ENCODE peak calls at places on chromosomes 5 and 9, in ten cellular contexts. U is pancreas; X is GM12878; K is naive thymus-derived CD8-positive, alpha-beta T cell; W is activated naive CD4-positive, alpha-beta T cell treated with anti-CD3 and anti-CD28 coated beads, Interleukin-2, amount 50 U/mL, for 72 hours; R is RWPE2; D is gastroesophageal sphincter; E is Right ventricle myocardium superior; Y is right cardiac atrium; G is heart left ventricle. B is an unnamed sample.

GRCh38 chr5:77294212-77294611 is 83.7 kb downstream of the PDE8B start:
- ATAC-seq in K (no peak), Y (no peak), D (no peak), X (peak), W (no peak), U (no peak), R (no peak), G (no peak), E (no peak), B (no peak)

GRCh38 chr5:169474226-169474625 is 109.3 kb upstream of the SPDL1 start:
- ATAC-seq in D (no peak), G (no peak), R (no peak), W (no peak), K (no peak), U (no peak), Y (no peak), X (no peak), E (no peak), B (no peak)

GRCh38 chr9:137411670-137412380 is 11.1 kb downstream of the EXD3 start:
- ATAC-seq in D (peak), E (peak), Y (peak), U (peak), K (no peak), G (peak), R (peak), W (no peak), X (peak), B (peak)

GRCh38 chr9:127497656-127498290 is 46.5 kb downstream of the LRSAM1 start:
- ATAC-seq in G (no peak), W (no peak), X (no peak), R (no peak), K (no peak), U (no peak), E (no peak), Y (no peak), D (no peak), B (no peak)

GRCh38 chr5:96615223-96615622 is 47.0 kb upstream of the CAST start:
- ATAC-seq in G (peak), U (no peak), X (peak), Y (peak), K (no peak), R (no peak), E (peak), W (no peak), D (no peak), B (no peak)

GRCh38 chr5:139088024-139088423 is 110.1 kb downstream of the SIL1 start:
- ATAC-seq in U (no peak), W (peak), K (no peak), R (no peak), Y (no peak), E (no peak), G (no peak), D (no peak), X (no peak), B (peak)

GRCh38 chr5:145835839-145836222 is 689 bp upstream of the PRELID2 start:
- ATAC-seq in X (no peak), R (no peak), U (peak), Y (no peak), W (peak), K (no peak), G (peak), E (peak), D (no peak), B (peak)

GRCh38 chr9:35690447-35691324 is 961 bp upstream of the TPM2 start:
- ATAC-seq in K (peak), D (peak), W (peak), Y (peak), G (peak), E (peak), U (peak), X (peak), R (peak), B (peak)

GRCh38 chr5:10594591-10595210 is 30.8 kb downstream of the ANKRD33B start:
- ATAC-seq in K (no peak), X (peak), E (no peak), Y (no peak), D (no peak), G (peak), W (no peak), U (no peak), R (no peak), B (no peak)

GRCh38 chr5:140608730-140609520 is 24.1 kb downstream of the CD14 start:
- ATAC-seq in U (peak), K (no peak), E (peak), R (peak), Y (peak), G (peak), D (peak), X (no peak), W (no peak), B (no peak)

B was measured in activated T-helper 17 cell treated with anti-CD3 and anti-CD28 coated beads, Interleukin-2, amount 50 U/mL, for 72 hours.